ENCODE peak calls at places on chromosomes 13 and 19, in five cellular contexts. G is body of pancreas, F is ovary, E is esophagus muscularis mucosa, J is A549. B is an unnamed sample.

GRCh38 chr13:44576396-44577235 is 486 bp upstream of the TSC22D1 start:
- DNase-seq in G (peak; percentile 23), F (peak; percentile 59), E (no peak), J (no peak), B (peak; percentile 38)

GRCh38 chr13:31920301-31920818 is 111.2 kb upstream of the FRY start:
- DNase-seq in G (no peak), F (no peak), E (no peak), J (no peak), B (no peak)

GRCh38 chr19:43668406-43669158 is 1.4 kb downstream of the PLAUR start:
- DNase-seq in G (peak; percentile 100), F (peak; percentile 99), E (peak; percentile 100), J (peak; percentile 100), B (peak; percentile 99)

GRCh38 chr13:106400282-106400681 is 135.2 kb downstream of the EFNB2 start:
- DNase-seq in G (no peak), F (no peak), E (no peak), J (no peak), B (no peak)

GRCh38 chr13:98537306-98537705 is 39.6 kb downstream of the STK24 start:
- DNase-seq in G (no peak), F (no peak), E (no peak), J (no peak), B (no peak)

GRCh38 chr13:98878421-98879126 is 99.3 kb downstream of the DOCK9 start:
- DNase-seq in G (no peak), F (no peak), E (no peak), J (no peak), B (no peak)

GRCh38 chr13:85170372-85170771 is 628.8 kb downstream of the SLITRK6 start:
- DNase-seq in G (no peak), F (no peak), E (no peak), J (no peak), B (no peak)

GRCh38 chr19:18768997-18769891 is 21.9 kb downstream of the COMP start:
- DNase-seq in G (no peak), F (no peak), E (no peak), J (no peak), B (no peak)

GRCh38 chr13:102708991-102709390 is 14.1 kb upstream of the METTL21C start:
- DNase-seq in G (no peak), F (no peak), E (no peak), J (no peak), B (no peak)

GRCh38 chr19:15280915-15281683 is 48.9 kb upstream of the EPHX3 start:
- DNase-seq in G (peak; percentile 81), F (peak; percentile 79), E (peak; percentile 97), J (peak; percentile 30), B (peak; percentile 92)

GRCh38 chr19:11377237-11377636 is 2.8 kb downstream of the SWSAP1 start:
- DNase-seq in G (no peak), F (no peak), E (no peak), J (peak; percentile 52), B (no peak)

GRCh38 chr13:78160793-78161192 is 242.2 kb upstream of the EDNRB start:
- DNase-seq in G (no peak), F (no peak), E (no peak), J (no peak), B (no peak)

GRCh38 chr13:113742445-113743120 is 16.4 kb upstream of the TMEM255B start:
- DNase-seq in G (no peak), F (no peak), E (no peak), J (no peak), B (no peak)

GRCh38 chr13:38543561-38543960 is 143.3 kb upstream of the FREM2 start:
- DNase-seq in G (no peak), F (no peak), E (no peak), J (no peak), B (no peak)

GRCh38 chr13:99525967-99526366 is 24.7 kb downstream of the TM9SF2 start:
- DNase-seq in G (no peak), F (no peak), E (no peak), J (no peak), B (no peak)

GRCh38 chr19:58379276-58379675 is 1.6 kb downstream of the ZNF837 start:
- DNase-seq in G (no peak), F (peak; percentile 37), E (no peak), J (no peak), B (no peak)

GRCh38 chr19:4115050-4115817 is 8.7 kb downstream of the MAP2K2 start:
- DNase-seq in G (no peak), F (no peak), E (no peak), J (no peak), B (no peak)

GRCh38 chr19:37251308-37252229 is 33.6 kb downstream of the ZNF383 start:
- DNase-seq in G (peak; percentile 85), F (peak; percentile 78), E (peak; percentile 93), J (peak; percentile 19), B (peak; percentile 91)

GRCh38 chr13:100443998-100444328 is 144.6 kb downstream of the GGACT start:
- DNase-seq in G (no peak), F (no peak), E (no peak), J (no peak), B (no peak)

GRCh38 chr19:18967358-18968146 is 26.5 kb upstream of the HOMER3 start:
- DNase-seq in G (peak; percentile 73), F (no peak), E (no peak), J (peak; percentile 16), B (peak; percentile 66)

GRCh38 chr19:49746206-49746958 is 16.7 kb downstream of the TSKS start:
- DNase-seq in G (peak; percentile 51), F (peak; percentile 74), E (no peak), J (peak; percentile 85), B (peak; percentile 39)

GRCh38 chr13:48536851-48537250 is 4.0 kb upstream of the RCBTB2 start:
- DNase-seq in G (no peak), F (no peak), E (no peak), J (no peak), B (no peak)
- TF ChIP-seq POLR2A in G (no peak), F (no peak), E (no peak), J (no peak), B (no peak)

DNA sequence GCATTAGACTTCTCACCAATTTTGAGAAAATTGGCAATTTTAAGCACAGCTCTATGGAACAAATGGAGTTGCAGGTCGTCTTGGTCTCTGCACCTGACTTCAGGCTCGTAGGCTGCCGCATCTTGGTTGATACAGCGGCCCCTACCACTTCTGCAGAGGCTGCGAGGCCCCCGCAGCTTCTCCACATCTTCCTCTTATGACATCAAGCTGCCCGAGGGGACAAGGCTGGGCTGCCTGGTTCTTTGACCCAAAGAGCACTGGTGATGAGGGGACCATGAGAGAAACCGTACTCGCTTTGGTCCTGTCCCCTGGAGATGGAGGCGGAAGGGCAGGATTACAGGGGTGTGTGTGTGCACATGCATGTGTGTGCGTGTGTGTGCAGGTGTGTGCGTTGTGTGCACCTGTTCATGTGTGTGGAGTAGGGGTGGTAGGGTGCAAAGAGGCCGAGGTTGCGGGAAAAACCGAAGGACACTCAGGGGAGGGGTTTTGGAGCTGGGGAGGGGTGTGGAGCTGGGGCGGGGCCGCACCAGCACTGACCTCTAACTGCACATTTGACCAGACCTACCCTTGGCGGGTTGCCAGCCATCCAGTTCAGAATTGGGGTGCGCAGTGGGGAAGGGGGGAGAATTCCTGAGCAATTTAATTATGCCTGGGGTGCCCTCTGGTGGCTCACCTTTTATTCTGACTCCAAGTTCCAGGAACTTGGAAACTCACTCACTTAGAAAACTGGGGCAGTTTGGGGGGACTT is 65.1 kb upstream of the ARHGEF7 start:
- DNase-seq in G (peak; percentile 41), F (peak; percentile 48), E (peak; percentile 90), J (no peak), B (peak; percentile 56)
- TF ChIP-seq POLR2A in G (no peak), F (no peak), E (no peak), J (no peak), B (no peak)

DNA sequence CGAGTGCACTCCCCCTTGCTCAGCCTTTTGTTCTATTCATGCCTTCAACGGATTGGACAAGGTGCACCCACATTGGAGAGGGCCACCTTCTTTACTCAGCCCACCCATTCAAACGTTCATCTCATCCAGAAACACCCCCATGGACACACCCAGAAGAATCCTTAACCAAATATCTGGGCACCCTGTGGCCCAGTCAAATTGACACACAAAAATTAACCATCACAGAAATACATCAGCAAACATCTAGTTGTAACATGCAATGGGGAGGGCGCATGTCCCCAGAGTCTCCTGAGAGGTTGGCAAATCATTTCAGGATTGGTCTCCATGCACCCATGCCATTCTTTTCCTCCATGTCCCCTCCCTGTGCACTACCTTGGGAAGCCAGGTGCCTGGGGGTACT is 167.1 kb downstream of the ZNF536 start:
- DNase-seq in G (no peak), F (no peak), E (no peak), J (no peak), B (no peak)
- TF ChIP-seq POLR2A in G (no peak), F (no peak), E (no peak), J (no peak), B (no peak)

GRCh38 chr19:13849277-13849676 is 27.7 kb upstream of the NANOS3 start:
- DNase-seq in G (no peak), F (peak; percentile 57), E (no peak), J (no peak), B (peak; percentile 24)

GRCh38 chr19:13847900-13848677 is 28.8 kb upstream of the NANOS3 start:
- DNase-seq in G (no peak), F (no peak), E (no peak), J (no peak), B (no peak)

GRCh38 chr19:13849991-13850909 is 26.7 kb upstream of the NANOS3 start:
- DNase-seq in G (peak; percentile 86), F (peak; percentile 96), E (no peak), J (peak; percentile 83), B (peak; percentile 90)

GRCh38 chr19:13848811-13849241 is 28.1 kb upstream of the NANOS3 start:
- DNase-seq in G (no peak), F (no peak), E (no peak), J (peak; percentile 74), B (no peak)

GRCh38 chr19:13850910-13851753 is 25.8 kb upstream of the NANOS3 start:
- DNase-seq in G (peak; percentile 91), F (peak; percentile 89), E (peak; percentile 97), J (peak; percentile 95), B (peak; percentile 89)
- TF ChIP-seq POLR2A in G (peak; percentile 77), F (no peak), E (no peak), J (no peak), B (peak; percentile 30)

GRCh38 chr19:55158848-55159793 is 1.6 kb upstream of the TNNI3 start:
- DNase-seq in G (no peak), F (no peak), E (no peak), J (peak; percentile 47), B (peak; percentile 85)
- TF ChIP-seq POLR2A in G (no peak), F (no peak), E (no peak), J (no peak), B (peak; percentile 20)

DNA sequence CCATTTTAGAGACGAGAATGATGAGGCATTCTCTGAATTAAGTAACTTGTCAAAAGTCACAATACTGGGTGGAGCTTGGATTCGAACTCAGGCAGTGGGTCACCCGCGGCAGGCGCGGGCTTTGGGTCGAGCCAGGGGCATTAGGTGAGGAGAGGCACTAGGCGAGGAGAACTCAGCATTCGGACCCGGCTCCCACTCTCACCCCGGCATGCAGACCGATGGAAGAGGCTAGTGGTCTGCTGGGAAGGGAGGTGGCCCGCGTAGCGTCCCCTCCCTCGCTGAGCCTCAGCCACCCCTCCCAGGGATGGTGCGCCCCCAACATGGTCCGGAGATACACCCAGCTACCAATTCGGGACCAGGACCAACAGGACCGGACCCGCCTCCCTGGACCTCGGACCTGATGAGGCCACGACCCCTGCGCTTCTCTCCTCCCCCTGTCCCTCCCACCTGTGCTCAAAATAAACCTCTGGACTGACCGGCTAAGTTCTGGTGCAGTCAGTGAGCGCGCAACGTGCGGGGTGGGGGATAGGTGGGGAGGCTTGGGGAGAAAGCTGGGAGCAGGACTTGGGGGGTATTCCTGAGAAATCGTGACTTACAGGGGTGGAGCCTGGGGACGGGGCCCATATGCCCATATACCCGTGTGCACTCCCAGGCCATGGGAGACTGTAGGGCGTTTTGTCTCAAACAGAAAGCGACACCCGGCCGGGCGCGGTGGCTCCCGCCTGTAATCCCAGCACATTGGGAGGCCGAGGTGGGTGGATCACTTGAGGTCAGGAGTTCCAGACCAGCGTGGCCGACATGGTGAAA is 1.3 kb upstream of the SNAPC2 start:
- DNase-seq in G (no peak), F (peak; percentile 53), E (no peak), J (no peak), B (peak; percentile 68)
- TF ChIP-seq POLR2A in G (no peak), F (no peak), E (no peak), J (no peak), B (no peak)